ENCODE peak calls at places on chromosomes 6 and 20, in five cellular contexts. U is IMR-90; I is aorta; A is upper lobe of right lung; B is stimulated activated CD4-positive, alpha-beta T cell treated with anti-CD3 and anti-CD28 coated beads, Interleukin-1b, Interleukin-23, amount 100 ng/mL, for 24 hours. R is an unnamed sample.

GRCh38 chr6:125886914-125887313 is 69.7 kb upstream of the HINT3 start:
- DNase-seq in A (no peak), B (no peak), U (no peak), I (no peak), R (no peak)

GRCh38 chr6:159751448-159751847 is 10.4 kb upstream of the ACAT2 start:
- DNase-seq in U (no peak), B (no peak), A (no peak), I (no peak), R (no peak)

GRCh38 chr6:52909131-52909530 is 367 bp downstream of the GSTA3 start:
- DNase-seq in I (no peak), A (no peak), B (no peak), U (no peak), R (no peak)

GRCh38 chr20:57263767-57264150 is 2.7 kb downstream of the BMP7 start:
- DNase-seq in B (no peak), A (no peak), U (no peak), I (no peak), R (no peak)

GRCh38 chr6:17583811-17584210 is 16.3 kb upstream of the FAM8A1 start:
- DNase-seq in I (no peak), B (no peak), A (no peak), U (peak; percentile 59), R (no peak)

GRCh38 chr20:17904027-17904426 is 64.6 kb downstream of the SNX5 start:
- DNase-seq in U (no peak), B (no peak), I (no peak), A (no peak), R (no peak)

GRCh38 chr20:44911264-44911921 is 1.5 kb downstream of the PABPC1L start:
- DNase-seq in A (peak; percentile 89), U (peak; percentile 28), I (no peak), B (no peak), R (no peak)

GRCh38 chr6:6918216-6918983 is 189.4 kb upstream of the RREB1 start:
- DNase-seq in A (no peak), B (peak; percentile 64), U (peak; percentile 59), I (no peak), R (no peak)

GRCh38 chr20:34538671-34539123 is 19.8 kb upstream of the MAP1LC3A start:
- DNase-seq in I (peak; percentile 79), B (no peak), U (peak; percentile 57), A (peak; percentile 74), R (peak; percentile 76)

GRCh38 chr6:168440520-168441433 is at the start of gene SMOC2:
- DNase-seq in U (no peak), I (peak; percentile 86), A (no peak), B (no peak), R (peak; percentile 81)

GRCh38 chr20:25046181-25046641 is 11.7 kb downstream of the ACSS1 start:
- DNase-seq in U (no peak), A (peak; percentile 58), I (peak; percentile 69), B (no peak), R (peak; percentile 74)

GRCh38 chr6:134267917-134268361 is 50.0 kb downstream of the SGK1 start:
- DNase-seq in U (no peak), I (no peak), A (no peak), B (no peak), R (no peak)

R was measured in posterior vena cava.